ENCODE peak calls at places on chromosomes 7 and 10, in eight cellular contexts. S is Panc1, G is endodermal cell, Q is body of pancreas, U is choroid plexus epithelial cell, H is cardiac muscle cell, L is colonic mucosa, K is fibroblast of mammary gland. Y is an unnamed sample.

GRCh38 chr10:104403625-104404024 is 50.0 kb downstream of the CFAP58 start:
- DNase-seq in S (no peak), G (no peak), Q (no peak), U (no peak), H (no peak), L (no peak), K (no peak), Y (no peak)

GRCh38 chr7:110084177-110084807 is 1006.6 kb upstream of the LRRN3 start:
- DNase-seq in S (no peak), G (no peak), Q (no peak), U (no peak), H (no peak), L (no peak), K (no peak), Y (no peak)

GRCh38 chr10:69580435-69580834 is 7.2 kb upstream of the NEUROG3 start:
- DNase-seq in S (no peak), G (no peak), Q (no peak), U (no peak), H (no peak), L (no peak), K (no peak), Y (no peak)

GRCh38 chr7:144391823-144392255 is 11.7 kb downstream of the NOBOX start:
- DNase-seq in S (peak; percentile 43), G (peak; percentile 48), Q (no peak), U (peak; percentile 77), H (peak; percentile 61), L (no peak), K (peak; percentile 70), Y (peak; percentile 29)

GRCh38 chr7:99623091-99623693 is 6.4 kb downstream of the ZSCAN25 start:
- DNase-seq in S (no peak), G (no peak), Q (no peak), U (no peak), H (no peak), L (no peak), K (no peak), Y (no peak)

GRCh38 chr10:76080406-76080805 is 649.0 kb downstream of the LRMDA start:
- DNase-seq in S (no peak), G (no peak), Q (no peak), U (peak; percentile 87), H (no peak), L (no peak), K (peak; percentile 85), Y (peak; percentile 64)

GRCh38 chr7:143416565-143417149 is 8.0 kb upstream of the EPHA1 start:
- DNase-seq in S (no peak), G (no peak), Q (no peak), U (peak; percentile 69), H (peak; percentile 64), L (no peak), K (peak; percentile 69), Y (peak; percentile 38)

GRCh38 chr10:71076473-71077142 is 135.8 kb upstream of the UNC5B start:
- DNase-seq in S (no peak), G (peak; percentile 77), Q (peak; percentile 2), U (no peak), H (no peak), L (no peak), K (no peak), Y (no peak)

DNA sequence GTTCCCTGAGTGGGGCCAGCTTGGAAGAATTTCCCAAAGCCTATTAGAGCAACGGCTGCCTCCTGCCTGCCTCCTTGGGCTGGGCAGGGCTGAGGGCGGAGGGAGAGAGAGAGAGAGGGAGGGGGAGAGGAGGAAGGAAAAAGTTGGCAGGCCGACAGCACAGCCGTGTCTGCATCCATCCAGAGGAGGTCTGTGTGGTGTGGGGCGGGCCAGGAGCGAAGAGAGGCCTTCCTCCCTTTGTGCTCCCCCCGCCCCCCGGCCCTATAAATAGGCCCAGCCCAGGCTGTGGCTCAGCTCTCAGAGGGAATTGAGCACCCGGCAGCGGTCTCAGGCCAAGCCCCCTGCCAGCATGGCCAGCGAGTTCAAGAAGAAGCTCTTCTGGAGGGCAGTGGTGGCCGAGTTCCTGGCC is at the start of gene AQP1:
- DNase-seq in S (no peak), G (no peak), Q (peak; percentile 83), U (peak; percentile 53), H (peak; percentile 91), L (peak; percentile 87), K (no peak), Y (no peak)
- H3K4me3 ChIP-seq in S (no peak within 1 kb of the TSS), G (no peak within 1 kb of the TSS), Q (peak within 1 kb of the TSS; percentile 0), U (no peak within 1 kb of the TSS), H (no peak within 1 kb of the TSS), L (peak within 1 kb of the TSS; percentile 14), K (no peak within 1 kb of the TSS), Y (no peak within 1 kb of the TSS)

GRCh38 chr7:118169146-118169545 is 14.8 kb upstream of the LSM8 start:
- DNase-seq in S (no peak), G (no peak), Q (no peak), U (peak; percentile 32), H (no peak), L (no peak), K (peak; percentile 43), Y (no peak)
- TF ChIP-seq CTCF in S (no peak), G (peak; percentile 24), Q (no peak), U (peak; percentile 19), H (peak; percentile 5), L (no peak), K (peak; percentile 29), Y (peak; percentile 5)

GRCh38 chr10:6738464-6738824 is 158.4 kb upstream of the PRKCQ start:
- DNase-seq in S (no peak), G (peak; percentile 63), Q (no peak), U (no peak), H (no peak), L (no peak), K (no peak), Y (no peak)
- H3K4me3 ChIP-seq in S (no peak overlapping the region), G (no peak overlapping the region), Q (no peak overlapping the region), U (no peak overlapping the region), H (no peak overlapping the region), L (no peak overlapping the region), K (no peak overlapping the region), Y (peak overlapping the region; percentile 33)

GRCh38 chr7:38369816-38370493 is 96.5 kb upstream of the TARP start:
- DNase-seq in S (peak; percentile 74), G (peak; percentile 97), Q (peak; percentile 84), U (peak; percentile 95), H (peak; percentile 91), L (peak; percentile 88), K (peak; percentile 86), Y (peak; percentile 73)

GRCh38 chr7:38373155-38373554 is 99.7 kb upstream of the TARP start:
- DNase-seq in S (no peak), G (no peak), Q (no peak), U (no peak), H (no peak), L (no peak), K (no peak), Y (no peak)

GRCh38 chr7:38367301-38367700 is 93.9 kb upstream of the TARP start:
- DNase-seq in S (no peak), G (no peak), Q (no peak), U (no peak), H (no peak), L (no peak), K (peak; percentile 21), Y (no peak)

GRCh38 chr7:38368191-38368605 is 94.8 kb upstream of the TARP start:
- DNase-seq in S (peak; percentile 54), G (peak; percentile 97), Q (peak; percentile 69), U (peak; percentile 88), H (peak; percentile 76), L (peak; percentile 79), K (peak; percentile 85), Y (peak; percentile 67)
- TF ChIP-seq CTCF in S (peak; percentile 95), G (peak; percentile 92), Q (no peak), U (peak; percentile 91), H (peak; percentile 83), L (peak; percentile 78), K (peak; percentile 85), Y (peak; percentile 89)

GRCh38 chr7:107690084-107690483 is 29.5 kb downstream of the SLC26A4 start:
- DNase-seq in S (no peak), G (peak; percentile 53), Q (no peak), U (no peak), H (no peak), L (no peak), K (no peak), Y (no peak)
- H3K4me3 ChIP-seq in S (no peak overlapping the region), G (no peak overlapping the region), Q (no peak overlapping the region), U (no peak overlapping the region), H (no peak overlapping the region), L (no peak overlapping the region), K (no peak overlapping the region), Y (no peak overlapping the region)

DNA sequence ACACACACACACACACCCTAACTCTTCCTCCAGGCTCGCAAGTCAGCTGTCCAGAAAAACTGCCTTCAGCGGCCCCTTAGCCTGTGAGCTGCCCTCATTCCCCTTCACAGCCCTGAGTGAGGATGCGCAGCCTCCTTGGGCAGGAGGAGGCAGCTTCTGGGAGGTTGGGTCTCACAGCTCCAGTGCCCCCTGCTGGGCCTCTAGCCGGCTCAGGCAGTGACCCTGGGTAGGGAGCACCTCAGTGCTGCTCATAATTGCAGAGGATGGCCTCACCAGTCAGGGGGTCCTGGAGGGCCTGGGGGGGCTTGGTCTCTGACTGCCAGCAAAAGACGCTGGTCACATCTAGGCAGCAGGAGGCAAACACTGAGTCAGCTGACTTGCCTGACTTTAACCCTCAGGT is 43.7 kb downstream of the ZNF273 start:
- DNase-seq in S (no peak), G (peak; percentile 74), Q (peak; percentile 31), U (no peak), H (no peak), L (no peak), K (peak; percentile 12), Y (no peak)
- TF ChIP-seq CTCF in S (peak; percentile 73), G (peak; percentile 36), Q (no peak), U (peak; percentile 36), H (peak; percentile 38), L (no peak), K (peak; percentile 25), Y (peak; percentile 24)